ENCODE peak calls at places on chromosomes 2 and 18, in six cellular contexts. Z is left lung, X is ovary, G is A549, N is colonic mucosa, H is GM23248. F is an unnamed sample. For H3K4me1, the result is how much of the 10 kb centered on the place peaks cover.

GRCh38 chr2:207810200-207810788 is 40.6 kb upstream of the FZD5 start:
- DNase-seq in Z (no peak), X (no peak), G (no peak), N (no peak), H (no peak), F (no peak)

GRCh38 chr2:44834656-44835055 is 106.8 kb upstream of the SIX3 start:
- DNase-seq in Z (no peak), X (no peak), G (no peak), N (no peak), H (no peak), F (no peak)

GRCh38 chr2:40401896-40402295 is 50.0 kb downstream of the SLC8A1 start:
- DNase-seq in Z (no peak), X (no peak), G (no peak), N (no peak), H (peak), F (no peak)

GRCh38 chr2:26243643-26244478 is 571 bp downstream of the HADHA start:
- DNase-seq in Z (no peak), X (no peak), G (peak), N (no peak), H (peak), F (no peak)

GRCh38 chr2:12052771-12053170 is 306.3 kb downstream of the LPIN1 start:
- DNase-seq in Z (no peak), X (no peak), G (no peak), N (no peak), H (no peak), F (no peak)

GRCh38 chr2:134466141-134466540 is 212.3 kb downstream of the MGAT5 start:
- DNase-seq in Z (no peak), X (no peak), G (no peak), N (peak), H (peak), F (no peak)

GRCh38 chr2:105397959-105398521 is 811 bp downstream of the FHL2 start:
- DNase-seq in Z (no peak), X (no peak), G (no peak), N (no peak), H (peak), F (no peak)

GRCh38 chr2:74067221-74067747 is 80.4 kb downstream of the BOLA3 start:
- DNase-seq in Z (no peak), X (no peak), G (no peak), N (no peak), H (no peak), F (no peak)

GRCh38 chr18:10482363-10482984 is 28.0 kb downstream of the APCDD1 start:
- DNase-seq in Z (no peak), X (no peak), G (no peak), N (no peak), H (no peak), F (no peak)
- H3K4me1 ChIP-seq in Z (under half), X (under half), G (under half), N (under half), H (under half), F (under half)

GRCh38 chr2:55147531-55147930 is 84.6 kb downstream of the CLHC1 start:
- DNase-seq in Z (no peak), X (no peak), G (no peak), N (no peak), H (no peak), F (no peak)

GRCh38 chr2:55146266-55146665 is 85.8 kb downstream of the CLHC1 start:
- DNase-seq in Z (no peak), X (no peak), G (no peak), N (no peak), H (no peak), F (no peak)

GRCh38 chr2:55147041-55147440 is 85.1 kb downstream of the CLHC1 start:
- DNase-seq in Z (no peak), X (no peak), G (no peak), N (no peak), H (no peak), F (no peak)

GRCh38 chr2:55150834-55151233 is 81.3 kb downstream of the CLHC1 start:
- DNase-seq in Z (peak), X (no peak), G (no peak), N (no peak), H (no peak), F (no peak)

DNA sequence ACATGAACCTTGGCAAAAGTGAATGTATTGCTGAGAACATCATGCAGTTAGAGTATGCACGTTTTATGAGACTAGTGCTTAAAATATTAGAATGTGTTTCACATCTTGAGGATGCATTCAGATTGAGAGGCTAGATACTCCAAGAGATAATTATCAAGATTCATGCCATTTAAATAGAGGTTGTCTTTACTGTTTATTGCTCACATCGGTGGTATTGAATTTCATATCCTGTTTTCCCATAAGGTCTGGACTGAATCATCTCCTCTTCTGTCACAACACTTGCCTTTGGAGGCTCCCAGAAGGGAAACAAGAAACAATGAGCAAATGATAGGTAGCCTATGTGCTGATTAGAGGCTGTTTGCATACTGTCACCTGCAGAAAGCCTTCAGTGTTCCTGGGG is 83.8 kb downstream of the CLHC1 start:
- DNase-seq in Z (no peak), X (no peak), G (no peak), N (no peak), H (peak), F (no peak)
- H3K27ac ChIP-seq in Z (no peak), X (no peak), G (no peak), N (no peak), H (no peak), F (no peak)

GRCh38 chr18:52340466-52341378 is 725 bp downstream of the DCC start:
- DNase-seq in Z (no peak), X (no peak), G (no peak), N (no peak), H (no peak), F (no peak)

GRCh38 chr18:52343138-52343537 is 3.1 kb downstream of the DCC start:
- DNase-seq in Z (no peak), X (no peak), G (no peak), N (no peak), H (no peak), F (no peak)

GRCh38 chr18:52339891-52340371 is at the start of gene DCC:
- DNase-seq in Z (peak), X (no peak), G (peak), N (peak), H (peak), F (no peak)

GRCh38 chr18:52343731-52344340 is 3.8 kb downstream of the DCC start:
- DNase-seq in Z (no peak), X (no peak), G (no peak), N (no peak), H (no peak), F (no peak)

GRCh38 chr18:52341617-52342381 is 1.8 kb downstream of the DCC start:
- DNase-seq in Z (no peak), X (no peak), G (no peak), N (no peak), H (peak), F (no peak)
- H3K4me3 ChIP-seq in Z (no peak), X (no peak), G (peak), N (no peak), H (no peak), F (no peak)

DNA sequence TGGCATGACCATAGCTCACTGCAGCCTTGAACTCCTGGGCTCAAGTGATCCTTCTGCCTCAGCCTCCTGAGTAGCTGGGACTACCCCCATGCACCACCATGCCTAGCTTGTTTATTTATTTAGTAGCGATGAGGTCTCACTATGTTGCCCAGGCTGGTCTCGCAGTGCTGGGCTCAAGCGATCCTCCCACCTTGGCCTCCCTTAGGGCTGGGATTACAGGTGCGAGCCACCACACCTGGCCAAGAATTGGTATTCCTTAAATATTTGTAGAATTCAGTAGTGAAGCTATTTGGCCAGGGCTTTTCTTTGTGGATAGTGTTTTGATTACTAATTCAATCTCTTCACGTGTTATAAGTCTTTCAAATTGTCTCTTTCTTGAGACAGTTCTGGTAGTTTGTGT is 56.0 kb downstream of the ODC1 start:
- DNase-seq in Z (no peak), X (no peak), G (no peak), N (no peak), H (no peak), F (no peak)
- H3K4me1 ChIP-seq in Z (under half), X (under half), G (half or more), N (under half), H (under half), F (under half)

GRCh38 chr2:163518762-163519161 is 217.0 kb downstream of the FIGN start:
- DNase-seq in Z (no peak), X (no peak), G (no peak), N (no peak), H (no peak), F (no peak)
- H3K27ac ChIP-seq in Z (no peak), X (no peak), G (no peak), N (no peak), H (no peak), F (no peak)

DNA sequence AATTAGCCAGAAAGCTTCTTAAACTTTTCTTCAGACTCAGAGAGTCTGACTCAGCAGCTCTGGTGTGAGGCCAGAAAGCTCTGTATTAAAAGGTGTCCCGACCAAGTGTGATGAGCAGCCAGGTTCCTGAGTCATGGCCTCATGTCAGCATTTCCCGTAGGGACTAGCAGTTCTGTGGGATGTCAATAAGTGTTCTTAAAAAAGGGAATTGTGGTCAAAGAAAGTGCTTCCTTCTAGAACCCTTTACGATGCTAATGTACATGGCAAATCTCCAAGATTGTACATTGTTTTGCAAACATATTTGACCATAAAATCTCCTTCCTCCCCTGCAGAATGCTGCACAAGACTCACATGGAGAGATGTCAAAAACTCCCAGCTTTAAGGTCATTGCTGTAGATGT is 80.1 kb downstream of the PLA2R1 start:
- DNase-seq in Z (peak), X (peak), G (no peak), N (no peak), H (peak), F (no peak)
- H3K4me3 ChIP-seq in Z (no peak), X (no peak), G (no peak), N (no peak), H (no peak), F (no peak)

GRCh38 chr2:36361396-36361795 is 5.8 kb downstream of the CRIM1 start:
- DNase-seq in Z (no peak), X (no peak), G (no peak), N (no peak), H (peak), F (no peak)

GRCh38 chr2:36360063-36360462 is 4.5 kb downstream of the CRIM1 start:
- DNase-seq in Z (no peak), X (no peak), G (no peak), N (no peak), H (peak), F (no peak)

GRCh38 chr2:36359006-36359580 is 3.5 kb downstream of the CRIM1 start:
- DNase-seq in Z (no peak), X (no peak), G (no peak), N (no peak), H (peak), F (no peak)

GRCh38 chr2:36360834-36361233 is 5.3 kb downstream of the CRIM1 start:
- DNase-seq in Z (no peak), X (no peak), G (no peak), N (no peak), H (no peak), F (no peak)

DNA sequence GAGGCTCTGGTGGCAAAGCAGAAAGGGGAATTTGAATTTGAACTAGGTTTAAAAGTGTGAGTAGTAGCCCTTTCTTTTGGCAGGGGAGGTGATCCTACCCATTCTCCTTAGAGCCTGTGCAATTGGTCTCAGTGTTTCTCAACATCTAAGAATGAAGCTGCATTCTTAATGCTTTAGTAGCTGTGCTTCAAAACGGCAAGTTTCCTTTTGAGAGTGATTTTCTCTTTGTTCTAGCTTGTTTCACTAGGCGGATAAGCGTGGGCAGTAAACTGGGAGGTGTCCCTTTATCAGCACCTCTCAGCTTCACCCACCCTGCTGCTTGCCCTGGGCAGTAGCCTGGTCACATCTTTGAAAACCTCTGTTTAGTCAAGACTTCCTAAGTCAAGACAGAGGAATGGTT is 6.7 kb downstream of the CRIM1 start:
- DNase-seq in Z (no peak), X (no peak), G (no peak), N (no peak), H (peak), F (no peak)
- H3K4me1 ChIP-seq in Z (under half), X (under half), G (half or more), N (under half), H (half or more), F (under half)

GRCh38 chr2:221558107-221558506 is 14.0 kb downstream of the EPHA4 start:
- DNase-seq in Z (no peak), X (no peak), G (no peak), N (no peak), H (no peak), F (no peak)

GRCh38 chr2:221553333-221553732 is 18.8 kb downstream of the EPHA4 start:
- DNase-seq in Z (no peak), X (no peak), G (no peak), N (no peak), H (no peak), F (no peak)

GRCh38 chr2:221554769-221555510 is 17.2 kb downstream of the EPHA4 start:
- DNase-seq in Z (no peak), X (no peak), G (no peak), N (no peak), H (peak), F (no peak)

GRCh38 chr2:221552282-221552681 is 19.8 kb downstream of the EPHA4 start:
- DNase-seq in Z (no peak), X (no peak), G (no peak), N (no peak), H (no peak), F (no peak)

GRCh38 chr2:221555511-221555845 is 16.6 kb downstream of the EPHA4 start:
- DNase-seq in Z (no peak), X (no peak), G (no peak), N (no peak), H (no peak), F (no peak)
- H3K27ac ChIP-seq in Z (no peak), X (no peak), G (no peak), N (no peak), H (no peak), F (no peak)